ENCODE peak calls at places on chromosomes 11 and 22, in nine cellular contexts. U is sigmoid colon; I is PC-3; X is cardiac fibroblast; N is upper lobe of right lung; G is CD8-positive, alpha-beta T cell; R is transverse colon; Y is colonic mucosa; P is A673. J is an unnamed sample.

GRCh38 chr11:104661481-104661880 is 236.8 kb downstream of the CASP12 start:
- DNase-seq in U (no peak), I (no peak), X (no peak), N (no peak), G (no peak), R (no peak), Y (no peak), P (no peak), J (no peak)

GRCh38 chr11:65522640-65523322 is 2.1 kb upstream of the SCYL1 start:
- DNase-seq in U (no peak), I (no peak), X (peak; percentile 51), N (peak; percentile 22), G (no peak), R (no peak), Y (no peak), P (no peak), J (no peak)

GRCh38 chr22:39514373-39514973 is 5.9 kb upstream of the ATF4 start:
- DNase-seq in U (no peak), I (peak; percentile 50), X (peak; percentile 58), N (no peak), G (peak; percentile 58), R (peak; percentile 57), Y (peak; percentile 74), P (peak; percentile 68), J (peak; percentile 72)

GRCh38 chr22:42169055-42169469 is 38.5 kb upstream of the CYP2D6 start:
- DNase-seq in U (peak; percentile 78), I (peak; percentile 64), X (peak; percentile 76), N (no peak), G (peak; percentile 71), R (peak; percentile 72), Y (peak; percentile 73), P (peak; percentile 70), J (peak; percentile 84)

GRCh38 chr11:60978546-60979380 is 7.3 kb downstream of the CD6 start:
- DNase-seq in U (no peak), I (no peak), X (no peak), N (no peak), G (no peak), R (no peak), Y (no peak), P (peak; percentile 28), J (no peak)

GRCh38 chr22:37212174-37212906 is at the start of gene SSTR3:
- DNase-seq in U (peak; percentile 52), I (no peak), X (peak; percentile 32), N (peak; percentile 62), G (no peak), R (no peak), Y (no peak), P (no peak), J (no peak)

GRCh38 chr22:22074634-22075381 is 92.2 kb upstream of the TOP3B start:
- DNase-seq in U (no peak), I (peak; percentile 33), X (peak; percentile 21), N (no peak), G (no peak), R (no peak), Y (no peak), P (no peak), J (no peak)

GRCh38 chr22:45291061-45291930 is 6.5 kb downstream of the UPK3A start:
- DNase-seq in U (no peak), I (no peak), X (no peak), N (no peak), G (no peak), R (no peak), Y (no peak), P (no peak), J (no peak)

GRCh38 chr11:69005631-69006368 is 7.2 kb downstream of the MRGPRF start:
- DNase-seq in U (peak; percentile 69), I (no peak), X (no peak), N (peak; percentile 61), G (no peak), R (no peak), Y (no peak), P (no peak), J (no peak)

GRCh38 chr11:129368889-129369672 is 6.6 kb upstream of the BARX2 start:
- DNase-seq in U (no peak), I (peak; percentile 50), X (no peak), N (no peak), G (no peak), R (no peak), Y (no peak), P (peak; percentile 12), J (no peak)

GRCh38 chr11:46601129-46601528 is 7.3 kb upstream of the AMBRA1 start:
- DNase-seq in U (no peak), I (no peak), X (peak; percentile 33), N (no peak), G (no peak), R (no peak), Y (no peak), P (no peak), J (no peak)

GRCh38 chr11:109695696-109696095 is 273.7 kb downstream of the C11orf87 start:
- DNase-seq in U (no peak), I (no peak), X (peak; percentile 5), N (no peak), G (no peak), R (no peak), Y (no peak), P (no peak), J (no peak)

GRCh38 chr22:38699143-38699542 is 1.6 kb downstream of the JOSD1 start:
- DNase-seq in U (peak; percentile 19), I (no peak), X (no peak), N (no peak), G (no peak), R (no peak), Y (no peak), P (no peak), J (no peak)

GRCh38 chr11:108432783-108433182 is 34.5 kb downstream of the C11orf65 start:
- DNase-seq in U (no peak), I (peak; percentile 38), X (no peak), N (no peak), G (no peak), R (no peak), Y (no peak), P (no peak), J (no peak)

GRCh38 chr11:27525824-27526516 is 19.4 kb upstream of the LIN7C start:
- DNase-seq in U (no peak), I (no peak), X (no peak), N (no peak), G (no peak), R (no peak), Y (no peak), P (no peak), J (no peak)

GRCh38 chr22:48805516-48805915 is 1022.2 kb downstream of the BRD1 start:
- DNase-seq in U (no peak), I (no peak), X (no peak), N (no peak), G (no peak), R (no peak), Y (no peak), P (no peak), J (no peak)

GRCh38 chr22:20440637-20441591 is 3.3 kb upstream of the SCARF2 start:
- DNase-seq in U (peak; percentile 46), I (no peak), X (no peak), N (peak; percentile 53), G (no peak), R (no peak), Y (no peak), P (no peak), J (no peak)

GRCh38 chr11:132028380-132029240 is 658.2 kb downstream of the NTM start:
- DNase-seq in U (no peak), I (peak; percentile 44), X (no peak), N (no peak), G (no peak), R (peak; percentile 46), Y (peak; percentile 31), P (peak; percentile 90), J (peak; percentile 45)

GRCh38 chr11:60307507-60308195 is 19.4 kb upstream of the MS4A6E start:
- DNase-seq in U (no peak), I (no peak), X (no peak), N (no peak), G (no peak), R (no peak), Y (no peak), P (no peak), J (no peak)

GRCh38 chr11:16738198-16738948 is at the start of gene C11orf58:
- DNase-seq in U (peak; percentile 96), I (peak; percentile 96), X (peak; percentile 97), N (peak; percentile 96), G (peak; percentile 96), R (peak; percentile 96), Y (peak; percentile 97), P (peak; percentile 98), J (peak; percentile 95)
- TF ChIP-seq CTCF in U (no peak), I (no peak), X (no peak), N (no peak), G (no peak), R (no peak), Y (no peak), P (no peak), J (no peak)

GRCh38 chr11:35107866-35108265 is 31.1 kb upstream of the CD44 start:
- DNase-seq in U (no peak), I (no peak), X (no peak), N (no peak), G (no peak), R (no peak), Y (no peak), P (no peak), J (no peak)
- TF ChIP-seq CTCF in U (no peak), I (no peak), X (no peak), N (no peak), G (no peak), R (no peak), Y (no peak), P (no peak), J (no peak)

DNA sequence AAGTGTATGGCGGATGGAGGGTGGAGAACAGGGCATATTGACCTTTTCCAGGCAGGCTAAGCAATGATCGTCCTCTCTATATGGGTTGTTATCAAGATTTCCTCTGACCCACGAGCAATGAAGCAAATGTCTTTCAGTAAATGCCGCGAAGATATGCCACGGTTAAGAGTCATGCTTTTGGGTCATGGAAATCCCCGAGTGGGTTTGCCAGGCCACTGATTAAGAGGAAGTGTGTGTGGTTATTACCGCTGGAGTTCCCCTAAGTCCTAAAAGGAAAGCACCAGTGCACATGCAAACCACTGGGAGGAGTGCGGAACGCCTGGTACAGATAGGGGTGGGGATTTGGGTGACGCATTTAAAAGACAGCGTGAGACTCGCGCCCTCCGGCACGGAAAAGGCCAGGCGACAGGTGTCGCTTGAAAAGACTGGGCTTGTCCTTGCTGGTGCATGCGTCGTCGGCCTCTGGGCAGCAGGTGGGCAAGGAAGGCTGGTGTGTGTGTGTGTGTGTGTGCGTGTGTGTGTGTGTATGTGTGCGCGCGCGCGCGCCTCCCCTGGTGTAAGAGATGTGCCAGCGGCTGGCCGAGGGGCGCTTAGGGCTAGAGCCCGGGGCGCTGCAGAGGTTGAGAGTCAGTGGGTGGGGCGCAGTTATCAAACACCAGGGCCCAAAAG is at the start of gene BIRC3:
- DNase-seq in U (peak; percentile 92), I (peak; percentile 97), X (peak; percentile 83), N (peak; percentile 90), G (peak; percentile 89), R (peak; percentile 94), Y (peak; percentile 92), P (peak; percentile 89), J (peak; percentile 29)
- TF ChIP-seq CTCF in U (peak; percentile 65), I (no peak), X (peak; percentile 25), N (peak; percentile 47), G (no peak), R (peak; percentile 31), Y (peak; percentile 26), P (peak; percentile 47), J (no peak)

DNA sequence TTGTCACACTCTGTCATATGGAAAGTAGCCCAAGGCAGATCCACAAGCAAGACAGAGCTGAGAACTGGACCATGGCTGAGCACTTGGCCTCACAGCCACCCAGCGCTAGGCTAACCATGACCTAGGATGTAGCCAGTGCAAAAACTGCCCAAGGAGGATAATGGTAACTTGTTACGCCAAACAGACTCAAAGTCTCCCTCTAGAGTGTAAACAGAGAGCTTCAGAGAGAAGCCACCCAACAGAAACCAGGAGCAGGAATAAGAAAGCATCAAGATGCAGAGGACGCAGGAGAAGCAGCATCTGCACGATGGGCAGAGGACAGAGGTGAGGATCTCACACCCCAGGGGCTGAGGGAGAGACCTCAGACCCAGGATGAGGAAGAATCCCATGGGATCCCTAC is 97.9 kb downstream of the RCN1 start:
- DNase-seq in U (no peak), I (no peak), X (no peak), N (no peak), G (no peak), R (no peak), Y (no peak), P (peak; percentile 48), J (no peak)
- TF ChIP-seq CTCF in U (no peak), I (peak; percentile 41), X (no peak), N (no peak), G (no peak), R (no peak), Y (no peak), P (peak; percentile 69), J (no peak)

J was measured in endothelial cell.